ENCODE peak calls at places on chromosome 19, in five cellular contexts. A is esophagus squamous epithelium, Z is SK-N-SH, R is lower lobe of right lung, Q is ascending aorta. Y is an unnamed sample. For H3K4me1, the result is how much of the 10 kb centered on the place peaks cover.

GRCh38 chr19:6216236-6216995 is 63.4 kb downstream of the MLLT1 start:
- DNase-seq in A (no peak), Z (peak), R (no peak), Q (no peak), Y (peak)

GRCh38 chr19:11225815-11226214 is 13.6 kb upstream of the ANGPTL8 start:
- DNase-seq in A (no peak), Z (no peak), R (no peak), Q (no peak), Y (no peak)

GRCh38 chr19:55647732-55648656 is at the start of gene CCDC106:
- DNase-seq in A (no peak), Z (peak), R (peak), Q (no peak), Y (peak)

GRCh38 chr19:1234041-1234669 is 3.6 kb downstream of the CBARP start:
- DNase-seq in A (no peak), Z (no peak), R (no peak), Q (no peak), Y (no peak)

GRCh38 chr19:49820125-49820524 is 2.0 kb downstream of the MED25 start:
- DNase-seq in A (no peak), Z (no peak), R (no peak), Q (no peak), Y (no peak)

GRCh38 chr19:44617481-44617880 is 4.1 kb downstream of the IGSF23 start:
- DNase-seq in A (no peak), Z (no peak), R (no peak), Q (no peak), Y (no peak)

GRCh38 chr19:2290441-2291184 is 8.6 kb upstream of the PEAK3 start:
- DNase-seq in A (no peak), Z (no peak), R (no peak), Q (no peak), Y (peak)

GRCh38 chr19:58024661-58025060 is 9.2 kb upstream of the ZSCAN1 start:
- DNase-seq in A (no peak), Z (no peak), R (no peak), Q (no peak), Y (no peak)

GRCh38 chr19:401836-402535 is 7.0 kb downstream of the C2CD4C start:
- DNase-seq in A (no peak), Z (peak), R (peak), Q (no peak), Y (no peak)

GRCh38 chr19:4014541-4015491 is 7.3 kb downstream of the PIAS4 start:
- DNase-seq in A (no peak), Z (peak), R (no peak), Q (no peak), Y (peak)

GRCh38 chr19:39157275-39157996 is 31.9 kb downstream of the PAK4 start:
- DNase-seq in A (no peak), Z (no peak), R (no peak), Q (no peak), Y (no peak)

GRCh38 chr19:39341122-39341719 is 1.0 kb upstream of the SAMD4B start:
- DNase-seq in A (no peak), Z (peak), R (peak), Q (no peak), Y (peak)

GRCh38 chr19:1455336-1456120 is 5.6 kb downstream of the APC2 start:
- DNase-seq in A (no peak), Z (peak), R (no peak), Q (no peak), Y (peak)

GRCh38 chr19:19661675-19662251 is 1.7 kb downstream of the ATP13A1 start:
- DNase-seq in A (no peak), Z (peak), R (peak), Q (no peak), Y (no peak)

GRCh38 chr19:55467236-55468053 is 2.9 kb upstream of the C19orf85 start:
- DNase-seq in A (no peak), Z (peak), R (peak), Q (no peak), Y (peak)

GRCh38 chr19:48248081-48248833 is 7.5 kb downstream of the CARD8 start:
- DNase-seq in A (no peak), Z (no peak), R (no peak), Q (no peak), Y (no peak)

GRCh38 chr19:7534531-7534980 is 961 bp upstream of the PNPLA6 start:
- DNase-seq in A (no peak), Z (peak), R (peak), Q (peak), Y (peak)

GRCh38 chr19:57903298-57904174 is 12.9 kb downstream of the ZNF417 start:
- DNase-seq in A (no peak), Z (peak), R (no peak), Q (no peak), Y (no peak)

GRCh38 chr19:37867831-37868230 is 38.6 kb downstream of the WDR87 start:
- DNase-seq in A (no peak), Z (no peak), R (no peak), Q (no peak), Y (no peak)

GRCh38 chr19:38717855-38718254 is 26.4 kb downstream of the CAPN12 start:
- DNase-seq in A (no peak), Z (no peak), R (no peak), Q (no peak), Y (no peak)

GRCh38 chr19:12720851-12721655 is 2.7 kb downstream of the TNPO2 start:
- DNase-seq in A (no peak), Z (peak), R (no peak), Q (no peak), Y (no peak)

DNA sequence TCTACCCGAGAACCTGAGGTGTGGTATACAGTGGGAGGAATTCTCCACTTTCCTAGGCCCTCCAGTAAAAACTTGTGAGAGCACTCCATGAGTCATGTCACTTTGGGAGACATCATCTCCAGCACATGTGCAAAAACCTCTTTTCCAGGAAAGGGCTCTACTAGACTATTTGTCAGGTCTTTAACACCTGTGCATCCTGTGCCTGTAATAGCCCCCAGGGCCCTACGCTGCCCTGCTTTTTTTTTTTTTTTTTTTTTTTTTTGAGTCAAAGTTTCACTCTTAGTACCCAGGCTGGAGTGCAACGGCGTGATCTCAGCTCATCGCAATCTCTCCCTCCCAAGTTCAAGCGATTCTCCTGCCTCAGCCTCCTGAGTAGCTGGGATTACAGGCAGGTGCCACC is 1.7 kb upstream of the ERVV-1 start:
- DNase-seq in A (no peak), Z (no peak), R (no peak), Q (no peak), Y (no peak)
- H3K4me3 ChIP-seq in A (no peak), Z (no peak), R (no peak), Q (no peak), Y (no peak)

DNA sequence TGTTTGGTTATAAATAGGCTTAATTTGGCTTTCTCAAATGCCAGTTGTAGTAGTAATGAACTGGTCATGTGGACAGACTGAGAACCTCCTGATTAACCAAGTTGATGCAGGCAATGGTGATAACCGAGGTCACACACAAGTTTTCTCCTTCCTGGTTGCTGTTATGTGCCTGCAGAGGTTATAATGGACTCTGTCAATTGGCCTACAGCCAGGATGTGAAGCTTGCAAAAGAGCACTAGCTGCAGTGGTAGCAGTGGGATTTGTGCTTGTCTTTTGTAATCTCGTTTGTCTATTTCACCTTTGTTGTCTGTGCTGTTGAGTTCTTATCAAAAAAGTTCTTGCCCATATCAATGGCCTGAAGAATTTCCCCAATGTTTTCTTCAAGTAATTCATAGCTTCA is 20.6 kb downstream of the OR10H3 start:
- DNase-seq in A (no peak), Z (no peak), R (no peak), Q (no peak), Y (no peak)
- TF ChIP-seq CTCF in A (no peak), Z (no peak), R (no peak), Q (no peak), Y (no peak)

DNA sequence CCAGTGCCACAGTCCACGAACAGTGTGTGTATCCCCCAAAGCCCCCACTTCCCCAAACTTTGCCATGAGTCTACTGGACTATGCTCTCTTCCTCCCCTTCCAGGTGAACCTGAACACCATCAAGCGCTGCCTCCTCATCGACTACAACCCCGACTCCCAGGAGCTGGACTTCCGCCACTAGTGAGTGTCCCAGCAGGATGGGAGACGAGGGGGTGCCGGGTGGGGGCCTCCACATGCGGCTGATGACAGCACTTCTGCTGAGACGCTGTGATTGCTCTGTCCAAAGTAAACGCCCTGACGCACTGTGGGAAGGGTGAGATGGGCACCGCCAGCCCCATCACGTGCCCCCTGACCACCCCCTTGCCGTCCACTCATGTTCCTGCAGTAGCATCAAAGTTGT is 2.0 kb upstream of the P2RY11 start:
- DNase-seq in A (no peak), Z (no peak), R (no peak), Q (no peak), Y (no peak)
- H3K4me1 ChIP-seq in A (under half), Z (under half), R (under half), Q (under half), Y (under half)

GRCh38 chr19:13934785-13935109 is 3.5 kb downstream of the PODNL1 start:
- DNase-seq in A (no peak), Z (no peak), R (no peak), Q (no peak), Y (no peak)

GRCh38 chr19:13935765-13936486 is 2.3 kb downstream of the PODNL1 start:
- DNase-seq in A (no peak), Z (peak), R (no peak), Q (no peak), Y (peak)

GRCh38 chr19:13930402-13930801 is 7.8 kb downstream of the PODNL1 start:
- DNase-seq in A (no peak), Z (peak), R (no peak), Q (no peak), Y (no peak)

GRCh38 chr19:13931582-13932378 is 6.4 kb downstream of the PODNL1 start:
- DNase-seq in A (no peak), Z (peak), R (no peak), Q (no peak), Y (no peak)

DNA sequence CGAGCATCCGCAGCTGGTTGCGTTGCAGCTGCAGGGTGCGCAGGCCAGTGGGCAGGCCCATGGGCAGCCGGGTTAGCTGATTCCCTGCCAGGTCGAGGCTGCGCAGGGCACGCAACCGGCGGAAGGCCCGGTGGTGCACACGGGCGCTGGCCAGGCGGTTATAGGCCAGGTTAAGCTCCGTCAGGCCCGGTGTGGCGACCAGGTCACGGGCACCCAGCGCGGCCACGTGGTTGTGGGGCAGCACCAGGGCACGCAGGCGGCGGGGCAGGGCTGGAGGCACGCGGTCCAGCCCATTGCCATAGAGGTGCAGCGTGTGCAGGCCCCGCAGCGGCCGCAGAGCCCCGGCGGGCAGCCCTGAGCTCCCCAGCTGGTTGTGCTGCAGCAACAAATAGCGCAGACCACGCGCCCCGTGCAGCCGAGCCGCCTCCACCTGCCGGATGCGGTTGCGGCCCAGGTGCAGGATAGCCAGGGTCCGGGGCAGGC is 5.3 kb downstream of the PODNL1 start:
- DNase-seq in A (no peak), Z (peak), R (no peak), Q (no peak), Y (no peak)
- H3K4me3 ChIP-seq in A (no peak), Z (no peak), R (no peak), Q (no peak), Y (no peak)

DNA sequence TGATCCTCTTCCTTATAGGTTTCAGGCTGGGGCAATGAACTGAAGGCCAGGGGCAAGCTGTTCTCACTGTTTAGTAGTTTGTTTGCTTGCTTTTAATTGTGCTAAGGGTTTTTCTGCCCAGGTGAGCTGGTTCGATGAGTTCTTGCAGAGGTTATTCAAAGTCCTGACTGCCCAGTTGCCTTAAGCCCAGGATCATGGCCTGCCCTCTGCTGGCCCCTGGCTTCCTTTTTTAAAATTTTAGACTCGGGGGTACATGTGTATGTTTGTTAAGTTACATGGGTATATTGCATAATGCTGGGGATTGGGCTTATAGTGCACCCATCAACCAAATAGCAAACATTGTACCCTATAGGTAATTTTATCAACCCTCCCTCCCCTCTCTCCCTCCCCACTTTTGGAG is 65.7 kb downstream of the ZNF536 start:
- DNase-seq in A (no peak), Z (no peak), R (no peak), Q (no peak), Y (no peak)
- TF ChIP-seq CTCF in A (no peak), Z (no peak), R (no peak), Q (no peak), Y (peak)

GRCh38 chr19:28560786-28561185 is 652.2 kb downstream of the UQCRFS1 start:
- DNase-seq in A (no peak), Z (no peak), R (no peak), Q (no peak), Y (no peak)
- H3K4me1 ChIP-seq in A (under half), Z (under half), R (under half), Q (under half), Y (under half)

GRCh38 chr19:36331353-36332228 is 47.4 kb downstream of the ZFP14 start:
- DNase-seq in A (peak), Z (peak), R (peak), Q (peak), Y (peak)

GRCh38 chr19:36330226-36330625 is 48.8 kb downstream of the ZFP14 start:
- DNase-seq in A (no peak), Z (no peak), R (no peak), Q (no peak), Y (no peak)
- H3K4me3 ChIP-seq in A (peak), Z (no peak), R (no peak), Q (no peak), Y (no peak)

DNA sequence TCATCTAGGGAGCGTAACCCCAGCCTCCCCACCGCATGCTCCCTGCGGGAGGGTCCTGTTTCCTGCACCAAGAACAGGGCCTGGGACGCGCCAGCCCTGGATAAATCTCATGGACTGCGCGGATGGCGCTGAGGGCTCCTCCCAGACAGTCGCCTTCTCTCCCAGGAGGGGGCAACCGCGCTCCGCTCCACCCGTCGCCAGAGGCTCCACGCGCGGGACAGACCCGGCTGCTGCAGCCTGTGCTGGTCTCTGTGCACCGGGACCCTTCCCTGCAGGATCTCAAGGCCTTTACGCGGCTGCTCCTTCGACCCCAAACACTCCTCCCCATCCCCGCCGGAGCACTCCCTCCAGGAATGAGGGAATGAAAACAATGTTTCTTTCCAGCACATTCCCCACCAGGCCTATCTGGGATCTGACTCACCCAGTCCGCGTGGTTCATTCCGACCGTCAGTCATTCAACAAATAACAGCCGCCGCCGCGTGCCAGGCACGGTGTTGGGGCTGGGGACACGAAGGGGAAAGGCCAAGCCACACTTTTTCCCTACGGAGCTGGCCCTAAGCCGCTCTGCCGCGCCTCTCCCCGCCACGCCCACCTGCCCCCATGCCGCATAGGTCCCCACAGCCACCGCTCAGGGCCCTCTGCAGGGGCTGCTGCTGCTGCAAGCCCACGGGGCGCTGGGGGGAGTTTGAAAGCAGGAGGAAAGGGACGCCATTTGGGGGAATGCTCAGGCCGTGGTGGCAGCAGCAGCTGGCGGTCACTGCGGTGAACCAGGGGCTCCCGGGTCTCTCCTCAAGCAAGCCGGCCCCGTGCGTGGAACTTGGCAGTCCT is 6.0 kb downstream of the PNMA8B start:
- DNase-seq in A (no peak), Z (peak), R (peak), Q (peak), Y (peak)
- TF ChIP-seq CTCF in A (peak), Z (no peak), R (peak), Q (no peak), Y (peak)

Y was measured in BE2C.